ENCODE peak calls at places on chromosomes 11 and 22, in five cellular contexts. O, V, K, M and H are unnamed samples.

GRCh38 chr22:38218661-38219331 is 17.0 kb downstream of the MAFF start:
- DNase-seq in V (peak; percentile 70), O (peak; percentile 89), M (peak; percentile 89), K (peak; percentile 98), H (peak; percentile 96)

GRCh38 chr22:42688241-42688913 is 32.3 kb downstream of the A4GALT start:
- DNase-seq in O (peak; percentile 90), V (peak; percentile 86), M (peak; percentile 77), K (peak; percentile 95), H (peak; percentile 94)

GRCh38 chr11:120055646-120056045 is 82.3 kb downstream of the TRIM29 start:
- DNase-seq in M (peak; percentile 41), O (no peak), V (no peak), K (peak; percentile 80), H (peak; percentile 77)

GRCh38 chr11:116895053-116895757 is 57.8 kb upstream of the APOA1 start:
- DNase-seq in K (no peak), O (no peak), M (peak; percentile 71), V (peak; percentile 23), H (no peak)

GRCh38 chr22:50622723-50623327 is 5.1 kb downstream of the ARSA start:
- DNase-seq in V (no peak), O (peak; percentile 96), K (no peak), M (peak; percentile 41), H (no peak)

GRCh38 chr22:40720538-40721256 is 41.4 kb downstream of the MCHR1 start:
- DNase-seq in V (no peak), M (no peak), O (no peak), K (peak; percentile 54), H (peak; percentile 54)

GRCh38 chr22:31286360-31287255 is 5.7 kb downstream of the PIK3IP1 start:
- DNase-seq in M (no peak), K (no peak), V (no peak), O (peak; percentile 67), H (no peak)

GRCh38 chr11:39346043-39346442 is 2113.4 kb downstream of the LRRC4C start:
- DNase-seq in O (no peak), K (no peak), V (no peak), M (no peak), H (no peak)

GRCh38 chr11:394034-394857 is at the start of gene PKP3:
- DNase-seq in O (peak; percentile 91), M (peak; percentile 88), K (peak; percentile 67), V (peak; percentile 41), H (peak; percentile 45)

GRCh38 chr22:31247726-31248125 is 35.6 kb downstream of the LIMK2 start:
- DNase-seq in O (no peak), M (no peak), V (no peak), K (no peak), H (no peak)

GRCh38 chr11:17256512-17256911 is 20.0 kb upstream of the NUCB2 start:
- DNase-seq in M (no peak), V (no peak), K (peak; percentile 92), O (no peak), H (peak; percentile 92)

GRCh38 chr11:34214961-34215805 is 109.8 kb downstream of the NAT10 start:
- DNase-seq in O (no peak), M (no peak), K (peak; percentile 81), V (no peak), H (peak; percentile 72)

DNA sequence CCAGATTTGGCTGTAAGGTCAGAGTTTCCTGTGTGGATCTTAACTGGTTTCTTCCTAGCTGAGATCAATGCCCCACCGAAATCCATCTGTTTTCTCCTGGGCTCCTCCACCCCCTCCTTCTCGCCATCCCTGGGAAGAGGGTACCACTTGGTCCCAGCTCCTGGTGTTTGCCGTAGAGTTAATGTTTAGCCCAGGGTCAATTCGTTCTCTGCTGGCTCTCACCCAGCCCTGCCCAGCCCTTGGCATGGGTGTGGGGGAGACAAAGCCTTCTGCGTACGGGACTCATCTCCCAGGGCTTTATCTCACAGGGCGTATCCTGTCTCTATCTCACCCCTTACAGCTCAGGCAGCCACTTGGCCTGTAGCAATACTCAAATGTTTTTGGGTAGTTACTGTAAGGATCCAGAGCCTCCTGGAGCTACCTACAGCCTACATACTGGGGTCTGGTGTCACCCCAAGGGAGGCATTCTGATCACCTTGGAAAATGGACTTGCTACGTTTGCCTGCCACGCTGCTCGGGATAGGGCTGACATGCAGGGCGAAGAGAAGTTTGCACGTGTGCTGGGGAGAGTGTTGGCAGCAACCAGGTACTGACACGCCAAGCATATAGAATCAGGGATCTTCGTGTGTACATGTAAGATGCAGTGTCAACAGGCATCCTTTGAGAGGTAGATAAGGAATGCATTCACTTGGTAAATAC is 66.2 kb downstream of the SCN3B start:
- DNase-seq in M (no peak), V (no peak), K (no peak), O (peak; percentile 55), H (no peak)
- H3K4me1 ChIP-seq in M (no peaks in the 10 kb centered on the region), V (peaks cover 9% of the 10 kb centered on the region), K (no peaks in the 10 kb centered on the region), O (peaks cover 52% of the 10 kb centered on the region), H (peaks cover 12% of the 10 kb centered on the region)

GRCh38 chr11:114181752-114182151 is 114.4 kb upstream of the NNMT start:
- DNase-seq in M (no peak), V (no peak), K (no peak), O (no peak), H (no peak)
- H3K4me1 ChIP-seq in M (no peaks in the 10 kb centered on the region), V (peaks cover 86% of the 10 kb centered on the region), K (no peaks in the 10 kb centered on the region), O (peaks cover 75% of the 10 kb centered on the region), H (no peaks in the 10 kb centered on the region)

DNA sequence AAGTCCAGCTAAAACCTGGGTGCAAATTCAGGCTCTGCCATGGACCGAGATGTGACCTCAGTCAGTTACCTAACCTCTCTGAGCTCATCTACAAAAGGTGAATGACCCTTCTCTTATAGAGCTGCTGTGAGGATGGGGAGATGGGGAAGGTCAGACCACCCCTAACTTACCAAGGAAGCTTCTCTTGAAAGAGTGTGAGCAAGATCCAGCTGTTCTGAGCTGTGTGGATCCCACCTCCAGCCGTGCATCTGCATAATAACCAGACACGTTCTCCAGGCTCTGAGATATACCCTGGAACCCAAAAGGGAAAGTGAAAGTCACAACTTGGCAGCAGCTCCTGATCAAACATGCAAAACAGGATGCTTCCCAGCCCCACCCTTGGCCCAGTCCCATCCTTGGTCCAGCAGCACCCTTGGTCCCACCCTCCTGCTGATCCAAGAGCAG is at the start of gene APOL3:
- DNase-seq in O (peak; percentile 71), M (no peak), V (peak; percentile 79), K (peak; percentile 34), H (peak; percentile 29)
- H3K4me1 ChIP-seq in O (peaks cover 15% of the 10 kb centered on the region), M (peaks cover 2% of the 10 kb centered on the region), V (peaks cover 93% of the 10 kb centered on the region), K (peaks cover 14% of the 10 kb centered on the region), H (peaks cover 11% of the 10 kb centered on the region)

GRCh38 chr11:30560345-30561106 is 25.6 kb downstream of the MPPED2 start:
- DNase-seq in M (no peak), V (no peak), K (peak; percentile 35), O (no peak), H (peak; percentile 14)
- H3K4me1 ChIP-seq in M (peaks cover 11% of the 10 kb centered on the region), V (peaks cover 15% of the 10 kb centered on the region), K (no peaks in the 10 kb centered on the region), O (peaks cover 5% of the 10 kb centered on the region), H (no peaks in the 10 kb centered on the region)

DNA sequence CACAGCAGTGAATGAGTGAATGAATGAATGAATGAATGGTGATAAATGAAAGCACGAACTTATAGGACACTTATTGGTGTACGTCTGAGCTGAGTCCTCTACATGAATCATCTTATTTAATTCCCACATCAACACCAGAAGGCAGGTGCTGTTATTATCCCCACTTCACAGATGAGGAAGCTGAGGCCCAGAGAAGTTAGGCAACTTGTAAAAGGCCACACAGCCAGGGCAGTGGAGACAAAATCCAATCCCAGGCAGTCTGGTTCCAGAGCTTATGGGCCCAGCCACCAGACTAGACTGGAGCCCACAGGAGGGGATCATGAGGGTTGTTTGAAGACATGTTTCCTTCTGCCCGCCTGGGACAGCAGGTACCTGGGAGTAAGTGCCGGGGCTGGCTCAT is 364.0 kb downstream of the MN1 start:
- DNase-seq in O (no peak), V (no peak), M (no peak), K (no peak), H (no peak)
- H3K4me1 ChIP-seq in O (peaks cover 23% of the 10 kb centered on the region), V (peaks cover 8% of the 10 kb centered on the region), M (no peaks in the 10 kb centered on the region), K (peaks cover 2% of the 10 kb centered on the region), H (peaks cover 17% of the 10 kb centered on the region)

DNA sequence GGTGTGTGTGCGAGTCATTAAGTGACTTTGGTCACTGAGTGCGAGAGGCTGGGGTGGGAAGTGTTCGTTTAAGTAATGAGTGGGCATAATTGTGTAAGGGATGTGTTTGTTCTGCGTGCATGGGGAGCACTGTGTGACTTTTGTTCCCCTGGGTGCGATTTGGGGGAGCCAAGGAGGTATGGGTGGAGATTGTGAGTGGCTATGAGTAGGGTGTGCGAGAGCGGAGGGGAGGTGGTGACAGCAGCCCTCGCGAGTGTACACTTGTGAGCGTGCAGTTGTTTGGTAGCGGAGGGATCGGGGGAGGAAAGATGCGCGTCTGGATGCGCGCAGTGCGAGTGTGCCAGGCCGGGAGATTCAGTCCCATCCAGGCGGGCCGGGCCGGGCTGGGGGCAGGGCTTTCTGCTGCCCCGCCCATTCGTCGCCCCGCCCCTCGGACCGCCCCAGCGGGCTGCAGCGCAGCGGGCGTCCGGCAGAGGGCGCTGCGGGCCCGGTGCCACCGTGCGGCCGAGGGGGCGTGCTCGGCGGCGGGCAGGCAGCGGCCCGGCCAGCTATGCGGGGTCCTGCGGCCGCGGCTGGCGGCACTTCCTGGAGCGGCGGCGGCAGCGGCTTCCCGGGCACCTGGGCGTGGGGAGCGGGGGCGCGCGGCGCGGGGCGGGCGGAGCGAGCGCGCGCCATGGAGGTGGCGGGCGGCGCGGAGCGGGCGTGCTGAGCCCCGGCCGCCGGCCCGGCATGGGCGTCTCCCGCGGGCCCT is at the start of gene DGKZ:
- DNase-seq in K (peak; percentile 70), O (peak; percentile 91), M (peak; percentile 77), V (peak; percentile 87), H (peak; percentile 39)
- H3K4me1 ChIP-seq in K (peaks cover 9% of the 10 kb centered on the region), O (peaks cover 57% of the 10 kb centered on the region), M (peaks cover 31% of the 10 kb centered on the region), V (peaks cover 85% of the 10 kb centered on the region), H (peaks cover 19% of the 10 kb centered on the region)

GRCh38 chr11:114326776-114327175 is 30.6 kb downstream of the NNMT start:
- DNase-seq in V (no peak), K (no peak), O (no peak), M (no peak), H (no peak)

GRCh38 chr11:114321621-114322257 is 25.5 kb downstream of the NNMT start:
- DNase-seq in M (no peak), O (no peak), V (peak; percentile 32), K (peak; percentile 94), H (peak; percentile 92)

GRCh38 chr11:114326151-114326550 is 30.0 kb downstream of the NNMT start:
- DNase-seq in K (no peak), O (no peak), V (no peak), M (no peak), H (no peak)

GRCh38 chr11:114319716-114320328 is 23.6 kb downstream of the NNMT start:
- DNase-seq in K (no peak), V (no peak), O (no peak), M (peak; percentile 72), H (no peak)

DNA sequence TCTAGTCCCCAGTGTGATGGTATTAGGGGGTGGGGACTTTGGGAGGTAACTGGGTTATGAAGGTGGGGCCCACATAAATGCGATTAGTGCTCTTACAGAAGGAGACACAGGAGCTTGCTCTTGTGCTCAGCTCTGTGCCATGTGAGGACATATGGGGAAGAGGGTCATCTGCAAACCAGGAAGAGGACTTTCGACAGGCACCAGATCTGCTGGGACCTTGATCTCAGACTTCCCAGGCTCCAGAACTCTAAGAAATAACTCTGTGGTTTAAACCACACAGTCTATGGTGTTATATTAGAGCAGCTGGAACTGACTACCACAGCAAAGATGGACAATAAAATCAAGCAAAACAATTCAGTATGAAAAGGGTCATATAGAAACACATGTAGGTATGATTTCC is 26.7 kb downstream of the NNMT start:
- DNase-seq in V (no peak), O (no peak), M (no peak), K (no peak), H (no peak)
- H3K4me1 ChIP-seq in V (peaks cover 34% of the 10 kb centered on the region), O (no peaks in the 10 kb centered on the region), M (peaks cover 11% of the 10 kb centered on the region), K (peaks cover 4% of the 10 kb centered on the region), H (peaks cover 10% of the 10 kb centered on the region)